ENCODE peak calls at places on chromosomes 2 and 18, in ten cellular contexts. One of them, this sample, is unnamed.

GRCh38 chr18:34809697-34810096 is 99.6 kb downstream of the DTNA start:
- DNase-seq in T-helper 2 cell: no peak
- DNase-seq in stimulated activated CD4-positive, alpha-beta T cell treated with anti-CD3 and anti-CD28 coated beads, TNF-alpha, amount 100 ng/mL, for 4 hours: no peak
- DNase-seq in activated T-cell treated with anti-CD3 and anti-CD28 coated beads, Interleukin-2, amount 50 U/mL, for 4 hours: no peak
- DNase-seq in amniotic epithelial cell: peak; percentile 65
- DNase-seq in non-pigmented ciliary epithelial cell: no peak
- DNase-seq in stimulated activated CD8-positive, alpha-beta memory T cell treated with anti-CD3 and anti-CD28 coated beads, Interleukin-4, amount 100 ng/mL, for 1 hour: no peak
- DNase-seq in T47D: peak; percentile 41
- DNase-seq in foreskin fibroblast: peak; percentile 78
- DNase-seq in putamen: no peak
- DNase-seq in this sample: peak; percentile 35

GRCh38 chr2:113124181-113124961 is 3.0 kb upstream of the IL1RN start:
- DNase-seq in foreskin fibroblast: peak; percentile 35
- DNase-seq in non-pigmented ciliary epithelial cell: no peak
- DNase-seq in T-helper 2 cell: no peak
- DNase-seq in amniotic epithelial cell: peak; percentile 28
- DNase-seq in stimulated activated CD4-positive, alpha-beta T cell treated with anti-CD3 and anti-CD28 coated beads, TNF-alpha, amount 100 ng/mL, for 4 hours: no peak
- DNase-seq in stimulated activated CD8-positive, alpha-beta memory T cell treated with anti-CD3 and anti-CD28 coated beads, Interleukin-4, amount 100 ng/mL, for 1 hour: no peak
- DNase-seq in activated T-cell treated with anti-CD3 and anti-CD28 coated beads, Interleukin-2, amount 50 U/mL, for 4 hours: no peak
- DNase-seq in putamen: no peak
- DNase-seq in T47D: no peak
- DNase-seq in this sample: no peak

GRCh38 chr2:69715964-69716363 is 26.0 kb upstream of the ANXA4 start:
- DNase-seq in putamen: no peak
- DNase-seq in stimulated activated CD8-positive, alpha-beta memory T cell treated with anti-CD3 and anti-CD28 coated beads, Interleukin-4, amount 100 ng/mL, for 1 hour: no peak
- DNase-seq in T-helper 2 cell: no peak
- DNase-seq in non-pigmented ciliary epithelial cell: peak; percentile 56
- DNase-seq in amniotic epithelial cell: peak; percentile 38
- DNase-seq in foreskin fibroblast: peak; percentile 29
- DNase-seq in stimulated activated CD4-positive, alpha-beta T cell treated with anti-CD3 and anti-CD28 coated beads, TNF-alpha, amount 100 ng/mL, for 4 hours: no peak
- DNase-seq in T47D: no peak
- DNase-seq in activated T-cell treated with anti-CD3 and anti-CD28 coated beads, Interleukin-2, amount 50 U/mL, for 4 hours: no peak
- DNase-seq in this sample: no peak

GRCh38 chr2:130727286-130727924 is 1.5 kb upstream of the GPR148 start:
- DNase-seq in non-pigmented ciliary epithelial cell: peak; percentile 17
- DNase-seq in T-helper 2 cell: peak; percentile 75
- DNase-seq in foreskin fibroblast: peak; percentile 68
- DNase-seq in stimulated activated CD4-positive, alpha-beta T cell treated with anti-CD3 and anti-CD28 coated beads, TNF-alpha, amount 100 ng/mL, for 4 hours: peak; percentile 70
- DNase-seq in putamen: peak; percentile 65
- DNase-seq in amniotic epithelial cell: peak; percentile 34
- DNase-seq in stimulated activated CD8-positive, alpha-beta memory T cell treated with anti-CD3 and anti-CD28 coated beads, Interleukin-4, amount 100 ng/mL, for 1 hour: peak; percentile 66
- DNase-seq in activated T-cell treated with anti-CD3 and anti-CD28 coated beads, Interleukin-2, amount 50 U/mL, for 4 hours: peak; percentile 78
- DNase-seq in T47D: no peak
- DNase-seq in this sample: peak; percentile 83

GRCh38 chr2:113240150-113240914 is 38.4 kb downstream of the PAX8 start:
- DNase-seq in activated T-cell treated with anti-CD3 and anti-CD28 coated beads, Interleukin-2, amount 50 U/mL, for 4 hours: no peak
- DNase-seq in amniotic epithelial cell: peak; percentile 72
- DNase-seq in T47D: no peak
- DNase-seq in putamen: peak; percentile 62
- DNase-seq in stimulated activated CD8-positive, alpha-beta memory T cell treated with anti-CD3 and anti-CD28 coated beads, Interleukin-4, amount 100 ng/mL, for 1 hour: no peak
- DNase-seq in T-helper 2 cell: no peak
- DNase-seq in foreskin fibroblast: peak; percentile 97
- DNase-seq in stimulated activated CD4-positive, alpha-beta T cell treated with anti-CD3 and anti-CD28 coated beads, TNF-alpha, amount 100 ng/mL, for 4 hours: no peak
- DNase-seq in non-pigmented ciliary epithelial cell: no peak
- DNase-seq in this sample: no peak

GRCh38 chr2:210617732-210618330 is 61.4 kb downstream of the CPS1 start:
- DNase-seq in putamen: peak; percentile 81
- DNase-seq in activated T-cell treated with anti-CD3 and anti-CD28 coated beads, Interleukin-2, amount 50 U/mL, for 4 hours: no peak
- DNase-seq in T-helper 2 cell: no peak
- DNase-seq in stimulated activated CD8-positive, alpha-beta memory T cell treated with anti-CD3 and anti-CD28 coated beads, Interleukin-4, amount 100 ng/mL, for 1 hour: no peak
- DNase-seq in amniotic epithelial cell: peak; percentile 50
- DNase-seq in stimulated activated CD4-positive, alpha-beta T cell treated with anti-CD3 and anti-CD28 coated beads, TNF-alpha, amount 100 ng/mL, for 4 hours: no peak
- DNase-seq in foreskin fibroblast: peak; percentile 31
- DNase-seq in T47D: peak; percentile 62
- DNase-seq in non-pigmented ciliary epithelial cell: no peak
- DNase-seq in this sample: peak; percentile 23

GRCh38 chr18:24270937-24271380 is 126.7 kb downstream of the OSBPL1A start:
- DNase-seq in T-helper 2 cell: no peak
- DNase-seq in stimulated activated CD8-positive, alpha-beta memory T cell treated with anti-CD3 and anti-CD28 coated beads, Interleukin-4, amount 100 ng/mL, for 1 hour: no peak
- DNase-seq in foreskin fibroblast: peak; percentile 66
- DNase-seq in activated T-cell treated with anti-CD3 and anti-CD28 coated beads, Interleukin-2, amount 50 U/mL, for 4 hours: no peak
- DNase-seq in putamen: peak; percentile 81
- DNase-seq in amniotic epithelial cell: peak; percentile 20
- DNase-seq in T47D: no peak
- DNase-seq in stimulated activated CD4-positive, alpha-beta T cell treated with anti-CD3 and anti-CD28 coated beads, TNF-alpha, amount 100 ng/mL, for 4 hours: no peak
- DNase-seq in non-pigmented ciliary epithelial cell: peak; percentile 18
- DNase-seq in this sample: peak; percentile 2

GRCh38 chr2:133588144-133588543 is 19.9 kb upstream of the NCKAP5 start:
- DNase-seq in putamen: no peak
- DNase-seq in activated T-cell treated with anti-CD3 and anti-CD28 coated beads, Interleukin-2, amount 50 U/mL, for 4 hours: no peak
- DNase-seq in T47D: no peak
- DNase-seq in non-pigmented ciliary epithelial cell: no peak
- DNase-seq in T-helper 2 cell: no peak
- DNase-seq in foreskin fibroblast: no peak
- DNase-seq in stimulated activated CD8-positive, alpha-beta memory T cell treated with anti-CD3 and anti-CD28 coated beads, Interleukin-4, amount 100 ng/mL, for 1 hour: no peak
- DNase-seq in stimulated activated CD4-positive, alpha-beta T cell treated with anti-CD3 and anti-CD28 coated beads, TNF-alpha, amount 100 ng/mL, for 4 hours: no peak
- DNase-seq in amniotic epithelial cell: no peak
- DNase-seq in this sample: no peak

GRCh38 chr18:49861659-49862058 is 48.3 kb upstream of the ACAA2 start:
- DNase-seq in putamen: no peak
- DNase-seq in amniotic epithelial cell: no peak
- DNase-seq in stimulated activated CD4-positive, alpha-beta T cell treated with anti-CD3 and anti-CD28 coated beads, TNF-alpha, amount 100 ng/mL, for 4 hours: no peak
- DNase-seq in non-pigmented ciliary epithelial cell: no peak
- DNase-seq in stimulated activated CD8-positive, alpha-beta memory T cell treated with anti-CD3 and anti-CD28 coated beads, Interleukin-4, amount 100 ng/mL, for 1 hour: no peak
- DNase-seq in T47D: no peak
- DNase-seq in activated T-cell treated with anti-CD3 and anti-CD28 coated beads, Interleukin-2, amount 50 U/mL, for 4 hours: no peak
- DNase-seq in T-helper 2 cell: no peak
- DNase-seq in foreskin fibroblast: peak; percentile 30
- DNase-seq in this sample: no peak

GRCh38 chr2:198874502-198874858 is 583.3 kb downstream of the SATB2 start:
- DNase-seq in stimulated activated CD4-positive, alpha-beta T cell treated with anti-CD3 and anti-CD28 coated beads, TNF-alpha, amount 100 ng/mL, for 4 hours: no peak
- DNase-seq in stimulated activated CD8-positive, alpha-beta memory T cell treated with anti-CD3 and anti-CD28 coated beads, Interleukin-4, amount 100 ng/mL, for 1 hour: no peak
- DNase-seq in T-helper 2 cell: no peak
- DNase-seq in activated T-cell treated with anti-CD3 and anti-CD28 coated beads, Interleukin-2, amount 50 U/mL, for 4 hours: no peak
- DNase-seq in non-pigmented ciliary epithelial cell: no peak
- DNase-seq in putamen: no peak
- DNase-seq in amniotic epithelial cell: no peak
- DNase-seq in T47D: no peak
- DNase-seq in foreskin fibroblast: peak; percentile 7
- DNase-seq in this sample: no peak

GRCh38 chr2:113245276-113245711 is 33.4 kb downstream of the PAX8 start:
- DNase-seq in T-helper 2 cell: no peak
- DNase-seq in amniotic epithelial cell: no peak
- DNase-seq in non-pigmented ciliary epithelial cell: no peak
- DNase-seq in stimulated activated CD8-positive, alpha-beta memory T cell treated with anti-CD3 and anti-CD28 coated beads, Interleukin-4, amount 100 ng/mL, for 1 hour: no peak
- DNase-seq in T47D: no peak
- DNase-seq in stimulated activated CD4-positive, alpha-beta T cell treated with anti-CD3 and anti-CD28 coated beads, TNF-alpha, amount 100 ng/mL, for 4 hours: no peak
- DNase-seq in putamen: no peak
- DNase-seq in foreskin fibroblast: no peak
- DNase-seq in activated T-cell treated with anti-CD3 and anti-CD28 coated beads, Interleukin-2, amount 50 U/mL, for 4 hours: no peak
- DNase-seq in this sample: no peak

GRCh38 chr18:79849328-79850207 is 51.8 kb downstream of the KCNG2 start:
- DNase-seq in T47D: no peak
- DNase-seq in stimulated activated CD8-positive, alpha-beta memory T cell treated with anti-CD3 and anti-CD28 coated beads, Interleukin-4, amount 100 ng/mL, for 1 hour: no peak
- DNase-seq in amniotic epithelial cell: no peak
- DNase-seq in foreskin fibroblast: no peak
- DNase-seq in stimulated activated CD4-positive, alpha-beta T cell treated with anti-CD3 and anti-CD28 coated beads, TNF-alpha, amount 100 ng/mL, for 4 hours: no peak
- DNase-seq in putamen: no peak
- DNase-seq in activated T-cell treated with anti-CD3 and anti-CD28 coated beads, Interleukin-2, amount 50 U/mL, for 4 hours: no peak
- DNase-seq in T-helper 2 cell: no peak
- DNase-seq in non-pigmented ciliary epithelial cell: no peak
- DNase-seq in this sample: no peak

GRCh38 chr2:71933467-71934319 is 214.0 kb downstream of the CYP26B1 start:
- DNase-seq in putamen: no peak
- DNase-seq in stimulated activated CD8-positive, alpha-beta memory T cell treated with anti-CD3 and anti-CD28 coated beads, Interleukin-4, amount 100 ng/mL, for 1 hour: no peak
- DNase-seq in stimulated activated CD4-positive, alpha-beta T cell treated with anti-CD3 and anti-CD28 coated beads, TNF-alpha, amount 100 ng/mL, for 4 hours: no peak
- DNase-seq in foreskin fibroblast: peak; percentile 64
- DNase-seq in T-helper 2 cell: no peak
- DNase-seq in amniotic epithelial cell: no peak
- DNase-seq in T47D: peak; percentile 68
- DNase-seq in non-pigmented ciliary epithelial cell: no peak
- DNase-seq in activated T-cell treated with anti-CD3 and anti-CD28 coated beads, Interleukin-2, amount 50 U/mL, for 4 hours: no peak
- DNase-seq in this sample: no peak

GRCh38 chr2:240500561-240501423 is 57.0 kb downstream of the ANKMY1 start:
- DNase-seq in foreskin fibroblast: no peak
- DNase-seq in T-helper 2 cell: no peak
- DNase-seq in stimulated activated CD4-positive, alpha-beta T cell treated with anti-CD3 and anti-CD28 coated beads, TNF-alpha, amount 100 ng/mL, for 4 hours: no peak
- DNase-seq in non-pigmented ciliary epithelial cell: no peak
- DNase-seq in stimulated activated CD8-positive, alpha-beta memory T cell treated with anti-CD3 and anti-CD28 coated beads, Interleukin-4, amount 100 ng/mL, for 1 hour: no peak
- DNase-seq in T47D: no peak
- DNase-seq in amniotic epithelial cell: no peak
- DNase-seq in activated T-cell treated with anti-CD3 and anti-CD28 coated beads, Interleukin-2, amount 50 U/mL, for 4 hours: no peak
- DNase-seq in putamen: no peak
- DNase-seq in this sample: no peak

GRCh38 chr2:2166844-2167243 is 164.2 kb downstream of the MYT1L start:
- DNase-seq in T-helper 2 cell: no peak
- DNase-seq in stimulated activated CD8-positive, alpha-beta memory T cell treated with anti-CD3 and anti-CD28 coated beads, Interleukin-4, amount 100 ng/mL, for 1 hour: no peak
- DNase-seq in T47D: no peak
- DNase-seq in amniotic epithelial cell: no peak
- DNase-seq in stimulated activated CD4-positive, alpha-beta T cell treated with anti-CD3 and anti-CD28 coated beads, TNF-alpha, amount 100 ng/mL, for 4 hours: no peak
- DNase-seq in non-pigmented ciliary epithelial cell: no peak
- DNase-seq in putamen: peak; percentile 67
- DNase-seq in activated T-cell treated with anti-CD3 and anti-CD28 coated beads, Interleukin-2, amount 50 U/mL, for 4 hours: no peak
- DNase-seq in foreskin fibroblast: no peak
- DNase-seq in this sample: no peak

GRCh38 chr2:240131941-240132650 is 4.0 kb downstream of the COPS9 start:
- DNase-seq in stimulated activated CD4-positive, alpha-beta T cell treated with anti-CD3 and anti-CD28 coated beads, TNF-alpha, amount 100 ng/mL, for 4 hours: no peak
- DNase-seq in amniotic epithelial cell: no peak
- DNase-seq in T47D: no peak
- DNase-seq in non-pigmented ciliary epithelial cell: no peak
- DNase-seq in T-helper 2 cell: no peak
- DNase-seq in putamen: no peak
- DNase-seq in stimulated activated CD8-positive, alpha-beta memory T cell treated with anti-CD3 and anti-CD28 coated beads, Interleukin-4, amount 100 ng/mL, for 1 hour: no peak
- DNase-seq in activated T-cell treated with anti-CD3 and anti-CD28 coated beads, Interleukin-2, amount 50 U/mL, for 4 hours: no peak
- DNase-seq in foreskin fibroblast: no peak
- DNase-seq in this sample: no peak

GRCh38 chr18:25229080-25229479 is 122.9 kb downstream of the ZNF521 start:
- DNase-seq in T-helper 2 cell: no peak
- DNase-seq in stimulated activated CD8-positive, alpha-beta memory T cell treated with anti-CD3 and anti-CD28 coated beads, Interleukin-4, amount 100 ng/mL, for 1 hour: no peak
- DNase-seq in non-pigmented ciliary epithelial cell: no peak
- DNase-seq in foreskin fibroblast: peak; percentile 93
- DNase-seq in activated T-cell treated with anti-CD3 and anti-CD28 coated beads, Interleukin-2, amount 50 U/mL, for 4 hours: no peak
- DNase-seq in putamen: no peak
- DNase-seq in amniotic epithelial cell: peak; percentile 36
- DNase-seq in stimulated activated CD4-positive, alpha-beta T cell treated with anti-CD3 and anti-CD28 coated beads, TNF-alpha, amount 100 ng/mL, for 4 hours: no peak
- DNase-seq in T47D: no peak
- DNase-seq in this sample: no peak

GRCh38 chr2:160697817-160698216 is 204.2 kb upstream of the RBMS1 start:
- DNase-seq in T47D: no peak
- DNase-seq in putamen: no peak
- DNase-seq in foreskin fibroblast: no peak
- DNase-seq in activated T-cell treated with anti-CD3 and anti-CD28 coated beads, Interleukin-2, amount 50 U/mL, for 4 hours: no peak
- DNase-seq in non-pigmented ciliary epithelial cell: no peak
- DNase-seq in stimulated activated CD8-positive, alpha-beta memory T cell treated with anti-CD3 and anti-CD28 coated beads, Interleukin-4, amount 100 ng/mL, for 1 hour: no peak
- DNase-seq in amniotic epithelial cell: no peak
- DNase-seq in stimulated activated CD4-positive, alpha-beta T cell treated with anti-CD3 and anti-CD28 coated beads, TNF-alpha, amount 100 ng/mL, for 4 hours: no peak
- DNase-seq in T-helper 2 cell: no peak
- DNase-seq in this sample: no peak

GRCh38 chr18:37424507-37424906 is 141.1 kb downstream of the CELF4 start:
- DNase-seq in T47D: no peak
- DNase-seq in stimulated activated CD4-positive, alpha-beta T cell treated with anti-CD3 and anti-CD28 coated beads, TNF-alpha, amount 100 ng/mL, for 4 hours: no peak
- DNase-seq in putamen: no peak
- DNase-seq in foreskin fibroblast: no peak
- DNase-seq in non-pigmented ciliary epithelial cell: no peak
- DNase-seq in activated T-cell treated with anti-CD3 and anti-CD28 coated beads, Interleukin-2, amount 50 U/mL, for 4 hours: no peak
- DNase-seq in amniotic epithelial cell: no peak
- DNase-seq in stimulated activated CD8-positive, alpha-beta memory T cell treated with anti-CD3 and anti-CD28 coated beads, Interleukin-4, amount 100 ng/mL, for 1 hour: no peak
- DNase-seq in T-helper 2 cell: no peak
- DNase-seq in this sample: no peak

GRCh38 chr18:79413901-79414300 is 18.2 kb downstream of the NFATC1 start:
- DNase-seq in putamen: no peak
- DNase-seq in non-pigmented ciliary epithelial cell: no peak
- DNase-seq in foreskin fibroblast: no peak
- DNase-seq in amniotic epithelial cell: no peak
- DNase-seq in activated T-cell treated with anti-CD3 and anti-CD28 coated beads, Interleukin-2, amount 50 U/mL, for 4 hours: no peak
- DNase-seq in T47D: peak; percentile 57
- DNase-seq in T-helper 2 cell: no peak
- DNase-seq in stimulated activated CD4-positive, alpha-beta T cell treated with anti-CD3 and anti-CD28 coated beads, TNF-alpha, amount 100 ng/mL, for 4 hours: no peak
- DNase-seq in stimulated activated CD8-positive, alpha-beta memory T cell treated with anti-CD3 and anti-CD28 coated beads, Interleukin-4, amount 100 ng/mL, for 1 hour: no peak
- DNase-seq in this sample: no peak

GRCh38 chr2:212640428-212640827 is 101.8 kb upstream of the ERBB4 start:
- DNase-seq in activated T-cell treated with anti-CD3 and anti-CD28 coated beads, Interleukin-2, amount 50 U/mL, for 4 hours: no peak
- DNase-seq in stimulated activated CD4-positive, alpha-beta T cell treated with anti-CD3 and anti-CD28 coated beads, TNF-alpha, amount 100 ng/mL, for 4 hours: no peak
- DNase-seq in T-helper 2 cell: no peak
- DNase-seq in non-pigmented ciliary epithelial cell: no peak
- DNase-seq in foreskin fibroblast: no peak
- DNase-seq in stimulated activated CD8-positive, alpha-beta memory T cell treated with anti-CD3 and anti-CD28 coated beads, Interleukin-4, amount 100 ng/mL, for 1 hour: no peak
- DNase-seq in amniotic epithelial cell: no peak
- DNase-seq in T47D: peak; percentile 28
- DNase-seq in putamen: no peak
- DNase-seq in this sample: no peak

GRCh38 chr2:118016911-118017310 is 3.0 kb upstream of the CCDC93 start:
- DNase-seq in T47D: no peak
- DNase-seq in amniotic epithelial cell: peak; percentile 7
- DNase-seq in T-helper 2 cell: no peak
- DNase-seq in putamen: no peak
- DNase-seq in activated T-cell treated with anti-CD3 and anti-CD28 coated beads, Interleukin-2, amount 50 U/mL, for 4 hours: no peak
- DNase-seq in stimulated activated CD4-positive, alpha-beta T cell treated with anti-CD3 and anti-CD28 coated beads, TNF-alpha, amount 100 ng/mL, for 4 hours: no peak
- DNase-seq in foreskin fibroblast: peak; percentile 28
- DNase-seq in non-pigmented ciliary epithelial cell: no peak
- DNase-seq in stimulated activated CD8-positive, alpha-beta memory T cell treated with anti-CD3 and anti-CD28 coated beads, Interleukin-4, amount 100 ng/mL, for 1 hour: no peak
- DNase-seq in this sample: no peak

GRCh38 chr2:179749210-179749609 is 112.2 kb downstream of the ZNF385B start:
- DNase-seq in stimulated activated CD8-positive, alpha-beta memory T cell treated with anti-CD3 and anti-CD28 coated beads, Interleukin-4, amount 100 ng/mL, for 1 hour: no peak
- DNase-seq in stimulated activated CD4-positive, alpha-beta T cell treated with anti-CD3 and anti-CD28 coated beads, TNF-alpha, amount 100 ng/mL, for 4 hours: no peak
- DNase-seq in activated T-cell treated with anti-CD3 and anti-CD28 coated beads, Interleukin-2, amount 50 U/mL, for 4 hours: no peak
- DNase-seq in foreskin fibroblast: peak; percentile 81
- DNase-seq in non-pigmented ciliary epithelial cell: peak; percentile 8
- DNase-seq in amniotic epithelial cell: peak; percentile 40
- DNase-seq in T-helper 2 cell: no peak
- DNase-seq in putamen: no peak
- DNase-seq in T47D: no peak
- DNase-seq in this sample: no peak

GRCh38 chr2:134256961-134257360 is 3.1 kb downstream of the MGAT5 start:
- DNase-seq in stimulated activated CD4-positive, alpha-beta T cell treated with anti-CD3 and anti-CD28 coated beads, TNF-alpha, amount 100 ng/mL, for 4 hours: no peak
- DNase-seq in non-pigmented ciliary epithelial cell: no peak
- DNase-seq in amniotic epithelial cell: no peak
- DNase-seq in T-helper 2 cell: no peak
- DNase-seq in activated T-cell treated with anti-CD3 and anti-CD28 coated beads, Interleukin-2, amount 50 U/mL, for 4 hours: no peak
- DNase-seq in putamen: no peak
- DNase-seq in T47D: no peak
- DNase-seq in foreskin fibroblast: no peak
- DNase-seq in stimulated activated CD8-positive, alpha-beta memory T cell treated with anti-CD3 and anti-CD28 coated beads, Interleukin-4, amount 100 ng/mL, for 1 hour: no peak
- DNase-seq in this sample: no peak

GRCh38 chr2:129906139-129906860 is 73.2 kb upstream of the RAB6C start:
- DNase-seq in T-helper 2 cell: no peak
- DNase-seq in amniotic epithelial cell: no peak
- DNase-seq in stimulated activated CD8-positive, alpha-beta memory T cell treated with anti-CD3 and anti-CD28 coated beads, Interleukin-4, amount 100 ng/mL, for 1 hour: no peak
- DNase-seq in stimulated activated CD4-positive, alpha-beta T cell treated with anti-CD3 and anti-CD28 coated beads, TNF-alpha, amount 100 ng/mL, for 4 hours: no peak
- DNase-seq in activated T-cell treated with anti-CD3 and anti-CD28 coated beads, Interleukin-2, amount 50 U/mL, for 4 hours: no peak
- DNase-seq in foreskin fibroblast: no peak
- DNase-seq in putamen: no peak
- DNase-seq in T47D: no peak
- DNase-seq in non-pigmented ciliary epithelial cell: no peak
- DNase-seq in this sample: no peak

GRCh38 chr2:57882895-57883515 is 163.6 kb upstream of the VRK2 start:
- DNase-seq in T-helper 2 cell: no peak
- DNase-seq in foreskin fibroblast: no peak
- DNase-seq in stimulated activated CD4-positive, alpha-beta T cell treated with anti-CD3 and anti-CD28 coated beads, TNF-alpha, amount 100 ng/mL, for 4 hours: no peak
- DNase-seq in activated T-cell treated with anti-CD3 and anti-CD28 coated beads, Interleukin-2, amount 50 U/mL, for 4 hours: no peak
- DNase-seq in T47D: peak; percentile 35
- DNase-seq in stimulated activated CD8-positive, alpha-beta memory T cell treated with anti-CD3 and anti-CD28 coated beads, Interleukin-4, amount 100 ng/mL, for 1 hour: no peak
- DNase-seq in putamen: no peak
- DNase-seq in amniotic epithelial cell: no peak
- DNase-seq in non-pigmented ciliary epithelial cell: no peak
- DNase-seq in this sample: no peak

GRCh38 chr2:188788621-188789020 is 185.6 kb upstream of the COL3A1 start:
- DNase-seq in foreskin fibroblast: peak; percentile 92
- DNase-seq in stimulated activated CD4-positive, alpha-beta T cell treated with anti-CD3 and anti-CD28 coated beads, TNF-alpha, amount 100 ng/mL, for 4 hours: no peak
- DNase-seq in non-pigmented ciliary epithelial cell: no peak
- DNase-seq in stimulated activated CD8-positive, alpha-beta memory T cell treated with anti-CD3 and anti-CD28 coated beads, Interleukin-4, amount 100 ng/mL, for 1 hour: no peak
- DNase-seq in amniotic epithelial cell: peak; percentile 93
- DNase-seq in T47D: no peak
- DNase-seq in T-helper 2 cell: no peak
- DNase-seq in activated T-cell treated with anti-CD3 and anti-CD28 coated beads, Interleukin-2, amount 50 U/mL, for 4 hours: no peak
- DNase-seq in putamen: no peak
- DNase-seq in this sample: no peak

GRCh38 chr2:133324150-133324561 is 244.1 kb downstream of the NCKAP5 start:
- DNase-seq in non-pigmented ciliary epithelial cell: peak; percentile 67
- DNase-seq in stimulated activated CD4-positive, alpha-beta T cell treated with anti-CD3 and anti-CD28 coated beads, TNF-alpha, amount 100 ng/mL, for 4 hours: no peak
- DNase-seq in activated T-cell treated with anti-CD3 and anti-CD28 coated beads, Interleukin-2, amount 50 U/mL, for 4 hours: no peak
- DNase-seq in T47D: no peak
- DNase-seq in T-helper 2 cell: no peak
- DNase-seq in putamen: no peak
- DNase-seq in amniotic epithelial cell: peak; percentile 83
- DNase-seq in stimulated activated CD8-positive, alpha-beta memory T cell treated with anti-CD3 and anti-CD28 coated beads, Interleukin-4, amount 100 ng/mL, for 1 hour: no peak
- DNase-seq in foreskin fibroblast: peak; percentile 66
- DNase-seq in this sample: no peak

This sample was measured in NT2/D1.